ENCODE peak calls at places on chromosome 12, in six cellular contexts. H is uterus, D is A549, M is tibial nerve, S is heart left ventricle, Z is stomach. N is an unnamed sample.
A peak's percentile ranks its signal among the peaks of the same experiment; 100 is the strongest.

GRCh38 chr12:45557020-45557419 is 172.5 kb upstream of the ARID2 start:
- DNase-seq in H (no peak), D (no peak), M (no peak), S (no peak), Z (no peak), N (no peak)

GRCh38 chr12:48001426-48002178 is 2.7 kb downstream of the COL2A1 start:
- DNase-seq in H (no peak), D (peak; percentile 75), M (no peak), S (peak; percentile 62), Z (peak; percentile 46), N (peak; percentile 54)

GRCh38 chr12:5503774-5504173 is 71.9 kb downstream of the NTF3 start:
- DNase-seq in H (no peak), D (no peak), M (no peak), S (no peak), Z (no peak), N (peak; percentile 83)

GRCh38 chr12:44812062-44812461 is 64.1 kb downstream of the NELL2 start:
- DNase-seq in H (no peak), D (no peak), M (no peak), S (no peak), Z (no peak), N (no peak)

GRCh38 chr12:111942557-111942956 is 70.4 kb downstream of the TMEM116 start:
- DNase-seq in H (no peak), D (no peak), M (no peak), S (no peak), Z (peak; percentile 27), N (peak; percentile 30)

GRCh38 chr12:31732926-31733548 is 4.2 kb upstream of the AMN1 start:
- DNase-seq in H (no peak), D (peak; percentile 82), M (no peak), S (no peak), Z (no peak), N (no peak)

GRCh38 chr12:103840399-103840880 is 594 bp downstream of the NT5DC3 start:
- DNase-seq in H (peak; percentile 69), D (peak; percentile 32), M (no peak), S (peak; percentile 38), Z (no peak), N (peak; percentile 21)

GRCh38 chr12:53624453-53624852 is 1.7 kb downstream of the ATF7 start:
- DNase-seq in H (no peak), D (no peak), M (no peak), S (no peak), Z (no peak), N (no peak)

GRCh38 chr12:92363295-92364146 is 217.9 kb upstream of the BTG1 start:
- DNase-seq in H (peak; percentile 30), D (no peak), M (no peak), S (peak; percentile 54), Z (no peak), N (peak; percentile 50)
- H3K4me3 ChIP-seq in H (no peak overlapping the region), D (no peak overlapping the region), M (peak overlapping the region; percentile 31), S (peak overlapping the region; percentile 29), Z (no peak overlapping the region), N (no peak overlapping the region)

GRCh38 chr12:70094467-70094866 is 148.8 kb upstream of the CNOT2 start:
- DNase-seq in H (no peak), D (no peak), M (no peak), S (no peak), Z (no peak), N (no peak)
- TF ChIP-seq POLR2A in H (no peak), D (no peak), M (no peak), S (no peak), Z (no peak), N (no peak)

GRCh38 chr12:109160433-109160832 is 44.0 kb downstream of the ACACB start:
- DNase-seq in H (no peak), D (no peak), M (no peak), S (peak; percentile 47), Z (peak; percentile 20), N (no peak)
- H3K27ac ChIP-seq in H (peak overlapping the region; percentile 22), D (no peak overlapping the region), M (peak overlapping the region; percentile 26), S (peak overlapping the region; percentile 88), Z (peak overlapping the region; percentile 71), N (peak overlapping the region; percentile 8)

GRCh38 chr12:2384533-2385328 is 331.9 kb downstream of the CACNA1C start:
- DNase-seq in H (peak; percentile 72), D (no peak), M (no peak), S (no peak), Z (no peak), N (no peak)
- H3K4me3 ChIP-seq in H (no peak overlapping the region), D (no peak overlapping the region), M (no peak overlapping the region), S (peak overlapping the region; percentile 16), Z (no peak overlapping the region), N (no peak overlapping the region)

GRCh38 chr12:124681779-124682391 is 114.5 kb upstream of the NCOR2 start:
- DNase-seq in H (peak; percentile 79), D (peak; percentile 36), M (peak; percentile 79), S (peak; percentile 86), Z (no peak), N (no peak)

GRCh38 chr12:124679047-124679446 is 111.6 kb upstream of the NCOR2 start:
- DNase-seq in H (no peak), D (no peak), M (no peak), S (no peak), Z (no peak), N (no peak)

GRCh38 chr12:124679533-124680371 is 112.3 kb upstream of the NCOR2 start:
- DNase-seq in H (peak; percentile 48), D (no peak), M (peak; percentile 71), S (peak; percentile 67), Z (peak; percentile 80), N (no peak)

GRCh38 chr12:124682425-124683329 is 115.3 kb upstream of the NCOR2 start:
- DNase-seq in H (no peak), D (no peak), M (no peak), S (no peak), Z (no peak), N (no peak)

DNA sequence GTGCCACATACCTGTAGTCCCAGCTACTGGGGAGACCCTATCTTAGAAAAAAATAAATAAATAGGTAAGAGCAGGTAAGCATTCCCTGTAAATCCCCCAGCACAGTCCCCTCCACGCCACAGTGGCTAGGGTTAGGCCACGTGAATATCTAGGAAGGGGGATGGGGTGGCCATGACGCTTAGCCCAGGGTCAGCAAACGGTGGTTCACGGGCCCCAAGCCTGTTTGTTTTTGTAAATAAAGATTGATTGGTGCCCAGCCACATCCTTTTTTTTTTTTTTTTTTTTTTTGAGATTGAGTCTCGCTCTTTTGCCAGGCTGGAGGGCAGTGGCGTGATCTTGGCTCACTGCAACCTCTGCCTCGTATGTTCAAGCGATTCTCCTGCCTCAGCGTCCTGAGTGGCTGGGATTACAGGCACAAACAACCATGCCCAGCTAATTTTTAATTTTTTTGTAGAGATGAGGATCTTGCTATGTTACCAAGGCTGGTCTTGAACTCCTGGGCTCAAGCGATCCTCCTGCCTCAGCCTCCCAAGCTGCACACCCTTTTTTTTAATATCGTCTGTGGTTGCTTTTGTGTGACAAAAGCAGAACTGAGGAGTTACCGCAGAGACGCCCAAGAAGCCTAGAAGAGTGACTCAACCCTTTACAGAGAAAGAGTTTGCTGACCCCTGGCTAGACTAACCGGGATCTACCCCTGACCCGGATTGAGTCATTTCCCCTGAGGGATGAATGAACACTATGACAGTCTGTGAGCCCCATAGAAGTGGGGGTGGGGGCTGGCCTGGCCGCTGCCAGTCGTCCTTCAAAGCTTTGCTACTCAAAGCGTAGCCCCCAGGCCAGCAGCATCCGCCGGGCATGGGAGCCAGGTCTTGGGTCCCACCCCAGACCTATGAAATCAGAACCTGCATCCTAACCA is 113.7 kb upstream of the NCOR2 start:
- DNase-seq in H (peak; percentile 55), D (peak; percentile 98), M (peak; percentile 58), S (peak; percentile 86), Z (no peak), N (no peak)
- TF ChIP-seq POLR2A in H (no peak), D (no peak), M (no peak), S (no peak), Z (no peak), N (no peak)

GRCh38 chr12:121653999-121654398 is 15.5 kb downstream of the MORN3 start:
- DNase-seq in H (no peak), D (no peak), M (no peak), S (no peak), Z (no peak), N (no peak)
- H3K27ac ChIP-seq in H (no peak overlapping the region), D (no peak overlapping the region), M (no peak overlapping the region), S (no peak overlapping the region), Z (no peak overlapping the region), N (no peak overlapping the region)

GRCh38 chr12:39329876-39330275 is 113.0 kb downstream of the KIF21A start:
- DNase-seq in H (no peak), D (no peak), M (no peak), S (no peak), Z (no peak), N (no peak)

GRCh38 chr12:39332661-39333175 is 110.2 kb downstream of the KIF21A start:
- DNase-seq in H (no peak), D (no peak), M (no peak), S (no peak), Z (no peak), N (no peak)

GRCh38 chr12:39329015-39329414 is 113.9 kb downstream of the KIF21A start:
- DNase-seq in H (no peak), D (no peak), M (no peak), S (no peak), Z (no peak), N (no peak)

GRCh38 chr12:39327965-39328364 is 115.0 kb downstream of the KIF21A start:
- DNase-seq in H (no peak), D (no peak), M (no peak), S (no peak), Z (no peak), N (no peak)

DNA sequence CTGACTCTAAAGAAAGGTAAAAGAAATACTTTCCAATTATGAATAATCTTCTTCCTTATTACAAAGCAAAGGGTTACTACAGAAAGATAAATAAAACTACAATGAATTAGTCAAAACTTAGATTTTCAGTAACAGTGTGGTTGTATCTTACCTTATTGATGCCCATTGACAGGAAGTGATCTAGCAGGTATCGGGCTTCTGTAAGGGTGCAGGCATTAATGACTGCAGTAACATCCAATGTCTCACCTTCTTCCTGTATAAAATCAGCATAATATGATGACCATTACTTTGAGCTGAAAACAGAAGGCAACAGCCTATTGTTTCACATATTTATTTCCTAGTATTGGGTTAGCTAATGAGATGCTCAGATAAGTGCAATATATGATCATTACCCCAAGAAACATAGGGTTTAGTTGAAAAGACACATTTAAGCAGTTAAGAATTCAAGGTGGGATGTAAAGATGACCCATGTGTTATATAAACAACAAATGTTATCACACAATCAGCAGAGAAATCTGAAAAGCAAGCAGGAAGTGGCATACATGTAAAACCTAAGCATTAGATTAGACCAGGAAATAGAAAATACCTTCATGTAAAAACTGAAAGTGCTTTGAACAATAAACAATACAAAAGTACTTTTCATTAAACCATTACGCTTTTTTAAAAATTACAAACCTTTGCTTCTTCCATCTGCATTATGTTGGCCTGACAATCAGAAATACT is 111.2 kb downstream of the KIF21A start:
- DNase-seq in H (no peak), D (no peak), M (no peak), S (no peak), Z (no peak), N (no peak)
- H3K4me3 ChIP-seq in H (no peak overlapping the region), D (no peak overlapping the region), M (no peak overlapping the region), S (no peak overlapping the region), Z (no peak overlapping the region), N (no peak overlapping the region)

GRCh38 chr12:4273651-4274395 is at the start of gene CCND2:
- DNase-seq in H (peak; percentile 94), D (peak; percentile 53), M (peak; percentile 81), S (peak; percentile 95), Z (peak; percentile 67), N (peak; percentile 93)
- TF ChIP-seq POLR2A in H (peak; percentile 97), D (no peak), M (peak; percentile 99), S (peak; percentile 99), Z (peak; percentile 90), N (peak; percentile 98)